ENCODE peak calls at places on chromosomes 13 and 19, in seven cellular contexts. One of them, this sample, is unnamed.

GRCh38 chr13:101838305-101838835 is 385.9 kb downstream of the ITGBL1 start:
- DNase-seq in tibial artery: no peak
- DNase-seq in K562: no peak
- DNase-seq in colonic mucosa: no peak
- DNase-seq in MG63: no peak
- DNase-seq in DND-41: no peak
- DNase-seq in thoracic aorta: no peak
- DNase-seq in this sample: peak; percentile 87

GRCh38 chr19:13010992-13011652 is 15.8 kb downstream of the NFIX start:
- DNase-seq in tibial artery: no peak
- DNase-seq in K562: no peak
- DNase-seq in colonic mucosa: no peak
- DNase-seq in MG63: no peak
- DNase-seq in DND-41: no peak
- DNase-seq in thoracic aorta: no peak
- DNase-seq in this sample: no peak

GRCh38 chr19:12065100-12065538 is 588 bp downstream of the ZNF844 start:
- DNase-seq in tibial artery: peak; percentile 36
- DNase-seq in K562: peak; percentile 17
- DNase-seq in colonic mucosa: peak; percentile 32
- DNase-seq in MG63: peak; percentile 31
- DNase-seq in DND-41: peak; percentile 42
- DNase-seq in thoracic aorta: no peak
- DNase-seq in this sample: peak; percentile 68

GRCh38 chr19:38989066-38989605 is 13.6 kb upstream of the FBXO17 start:
- DNase-seq in tibial artery: no peak
- DNase-seq in K562: peak; percentile 21
- DNase-seq in colonic mucosa: no peak
- DNase-seq in MG63: peak; percentile 39
- DNase-seq in DND-41: no peak
- DNase-seq in thoracic aorta: no peak
- DNase-seq in this sample: peak; percentile 21

GRCh38 chr13:46804391-46804815 is 7.4 kb upstream of the ESD start:
- DNase-seq in tibial artery: no peak
- DNase-seq in K562: no peak
- DNase-seq in colonic mucosa: no peak
- DNase-seq in MG63: peak; percentile 70
- DNase-seq in DND-41: no peak
- DNase-seq in thoracic aorta: no peak
- DNase-seq in this sample: peak; percentile 95

GRCh38 chr19:38063921-38064320 is 156.9 kb downstream of the SIPA1L3 start:
- DNase-seq in tibial artery: no peak
- DNase-seq in K562: no peak
- DNase-seq in colonic mucosa: no peak
- DNase-seq in MG63: no peak
- DNase-seq in DND-41: no peak
- DNase-seq in thoracic aorta: no peak
- DNase-seq in this sample: no peak

GRCh38 chr13:79775830-79776229 is 294.9 kb downstream of the NDFIP2 start:
- DNase-seq in tibial artery: peak; percentile 25
- DNase-seq in K562: peak; percentile 2
- DNase-seq in colonic mucosa: peak; percentile 61
- DNase-seq in MG63: peak; percentile 22
- DNase-seq in DND-41: no peak
- DNase-seq in thoracic aorta: no peak
- DNase-seq in this sample: peak; percentile 90

GRCh38 chr19:38970664-38971532 is 4.6 kb downstream of the FBXO17 start:
- DNase-seq in tibial artery: no peak
- DNase-seq in K562: no peak
- DNase-seq in colonic mucosa: no peak
- DNase-seq in MG63: peak; percentile 29
- DNase-seq in DND-41: no peak
- DNase-seq in thoracic aorta: no peak
- DNase-seq in this sample: peak; percentile 21

GRCh38 chr19:48636859-48637448 is at the start of gene DBP:
- DNase-seq in tibial artery: peak; percentile 63
- DNase-seq in K562: peak; percentile 46
- DNase-seq in colonic mucosa: no peak
- DNase-seq in MG63: peak; percentile 58
- DNase-seq in DND-41: no peak
- DNase-seq in thoracic aorta: no peak
- DNase-seq in this sample: no peak

DNA sequence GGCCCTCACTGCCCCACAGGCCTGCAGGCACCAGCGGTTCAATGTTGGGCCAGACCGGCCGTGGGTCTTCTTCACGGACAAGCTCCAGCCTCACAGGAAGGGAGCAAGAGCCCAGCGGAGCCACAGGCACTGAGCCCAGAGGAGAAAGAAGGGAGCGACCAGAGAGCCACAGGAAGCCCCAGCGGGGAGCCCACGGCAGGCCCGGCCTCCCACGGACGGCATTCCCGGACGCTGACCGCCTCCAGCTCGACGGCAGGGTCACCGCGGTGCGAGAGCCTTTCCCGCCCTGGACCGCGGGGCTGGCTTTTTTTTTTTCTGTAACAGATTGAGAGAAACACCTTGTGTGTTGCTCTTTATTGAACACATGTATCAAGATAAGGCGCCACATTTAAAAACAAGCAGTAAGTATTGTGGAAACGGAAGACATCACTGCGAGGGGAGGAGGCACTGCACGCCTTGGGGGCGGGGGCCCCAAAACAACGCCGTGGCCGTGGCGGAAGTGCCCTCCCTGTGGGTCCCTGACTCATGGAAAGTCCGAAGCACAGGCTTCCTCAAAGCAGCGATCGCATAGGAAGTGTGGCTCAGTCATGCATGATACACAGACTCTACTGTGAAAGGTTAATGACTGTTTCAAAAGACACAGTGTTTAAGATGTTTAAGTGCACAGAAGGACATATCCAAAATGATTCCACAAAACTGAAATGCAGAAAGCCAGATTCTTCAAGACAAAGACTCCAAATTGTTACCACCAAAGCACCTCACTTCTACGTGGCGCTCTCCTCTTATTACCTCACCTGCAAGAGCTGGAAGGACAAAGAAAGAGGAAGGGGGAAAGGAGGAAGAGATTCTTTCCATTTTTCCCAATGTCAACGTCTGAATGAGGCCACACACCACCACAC is 3.5 kb downstream of the RASA3 start:
- DNase-seq in tibial artery: peak; percentile 86
- DNase-seq in K562: peak; percentile 87
- DNase-seq in colonic mucosa: peak; percentile 67
- DNase-seq in MG63: no peak
- DNase-seq in DND-41: peak; percentile 41
- DNase-seq in thoracic aorta: peak; percentile 47
- DNase-seq in this sample: peak; percentile 90
- H3K4me3 ChIP-seq in tibial artery: peak overlapping the region; percentile 14
- H3K4me3 ChIP-seq in K562: peak overlapping the region; percentile 12
- H3K4me3 ChIP-seq in colonic mucosa: peak overlapping the region; percentile 16
- H3K4me3 ChIP-seq in MG63: no peak overlapping the region
- H3K4me3 ChIP-seq in DND-41: no peak overlapping the region
- H3K4me3 ChIP-seq in thoracic aorta: peak overlapping the region; percentile 60
- H3K4me3 ChIP-seq in this sample: peak overlapping the region; percentile 31

DNA sequence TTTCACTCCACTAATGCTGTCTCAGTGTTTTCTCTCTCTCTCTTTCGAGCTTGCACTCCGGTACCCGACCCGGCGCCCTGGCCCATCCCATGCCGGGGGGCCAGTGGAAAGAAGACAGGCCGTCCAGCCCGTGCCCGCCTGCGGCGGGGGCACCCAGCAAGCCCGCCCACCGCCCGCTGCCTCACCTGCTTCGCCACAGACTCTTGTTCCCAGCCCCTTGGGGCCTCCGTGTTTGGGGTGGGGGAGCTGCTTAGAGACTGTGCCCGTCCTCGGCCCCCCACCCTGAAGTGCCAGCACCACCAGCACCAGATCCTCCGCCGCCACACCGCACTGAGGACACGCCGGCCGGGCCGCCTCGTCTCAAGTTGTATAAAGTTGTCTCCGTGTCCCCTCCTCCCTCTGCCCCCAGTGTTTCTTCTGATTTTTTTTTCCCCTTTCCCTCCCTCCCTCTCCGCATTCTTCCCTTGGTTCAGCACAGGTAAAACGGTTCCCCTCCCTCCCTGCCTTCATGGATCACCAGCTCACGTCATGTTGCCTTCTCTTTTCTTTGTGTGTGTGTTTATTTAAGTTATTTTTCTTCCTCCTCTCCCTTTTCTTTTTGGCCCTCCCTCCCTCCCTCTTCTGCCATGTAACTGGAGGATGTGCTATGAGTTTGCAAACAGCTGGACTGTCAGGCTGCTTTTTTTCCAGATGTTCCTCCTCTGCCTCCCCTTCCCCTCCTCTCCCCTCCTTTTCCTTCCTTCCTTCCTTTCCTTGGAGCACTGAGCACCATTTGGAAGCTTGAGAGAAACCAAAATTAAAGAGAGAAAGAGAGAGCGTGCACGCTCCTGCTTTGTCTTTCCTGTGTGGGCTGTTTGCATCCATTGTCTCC is 2.1 kb downstream of the LENG9 start:
- DNase-seq in tibial artery: no peak
- DNase-seq in K562: no peak
- DNase-seq in colonic mucosa: peak; percentile 32
- DNase-seq in MG63: no peak
- DNase-seq in DND-41: no peak
- DNase-seq in thoracic aorta: no peak
- DNase-seq in this sample: peak; percentile 42
- H3K4me3 ChIP-seq in tibial artery: no peak overlapping the region
- H3K4me3 ChIP-seq in K562: no peak overlapping the region
- H3K4me3 ChIP-seq in colonic mucosa: peak overlapping the region; percentile 71
- H3K4me3 ChIP-seq in MG63: no peak overlapping the region
- H3K4me3 ChIP-seq in DND-41: no peak overlapping the region
- H3K4me3 ChIP-seq in thoracic aorta: peak overlapping the region; percentile 75
- H3K4me3 ChIP-seq in this sample: no peak overlapping the region

DNA sequence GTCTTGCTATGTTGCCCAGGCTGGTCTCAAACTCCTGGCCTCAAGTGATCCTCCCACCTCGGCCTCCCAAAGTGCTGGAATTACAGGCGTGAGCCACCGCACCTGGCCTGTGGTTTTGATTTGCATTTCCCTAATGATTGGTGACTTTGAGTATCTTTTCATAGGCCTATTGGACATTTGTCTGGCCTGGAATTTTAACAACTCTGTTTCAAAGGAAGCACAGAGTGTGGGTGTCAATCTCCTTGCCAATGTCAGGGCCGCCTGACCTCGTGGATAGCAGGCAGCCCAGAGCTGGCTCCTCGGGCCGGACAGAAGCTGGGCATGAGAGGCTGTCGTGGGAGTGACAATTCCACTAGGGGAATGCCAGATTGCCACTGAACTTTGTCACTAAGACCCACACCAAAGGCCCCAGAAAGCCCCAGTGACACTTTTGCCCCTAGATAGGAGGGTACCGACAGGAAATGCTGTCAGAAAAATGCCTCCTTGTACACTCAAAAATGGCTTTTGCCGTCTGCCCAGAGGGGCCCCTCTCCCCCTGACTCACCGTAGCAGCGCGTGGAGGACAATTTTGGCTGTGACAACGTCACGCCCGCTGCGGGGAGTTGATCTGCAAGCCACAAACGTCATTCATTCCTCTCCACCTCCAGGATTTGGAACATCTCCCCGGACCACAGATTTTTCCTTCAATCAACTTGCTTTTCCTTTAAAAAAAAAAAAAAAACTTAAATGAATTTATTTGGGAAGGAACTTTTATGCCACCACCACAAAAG is 11.7 kb upstream of the ADGRE5 start:
- DNase-seq in tibial artery: no peak
- DNase-seq in K562: peak; percentile 67
- DNase-seq in colonic mucosa: no peak
- DNase-seq in MG63: peak; percentile 24
- DNase-seq in DND-41: no peak
- DNase-seq in thoracic aorta: no peak
- DNase-seq in this sample: no peak
- H3K4me3 ChIP-seq in tibial artery: no peak overlapping the region
- H3K4me3 ChIP-seq in K562: no peak overlapping the region
- H3K4me3 ChIP-seq in colonic mucosa: no peak overlapping the region
- H3K4me3 ChIP-seq in MG63: no peak overlapping the region
- H3K4me3 ChIP-seq in DND-41: no peak overlapping the region
- H3K4me3 ChIP-seq in thoracic aorta: peak overlapping the region; percentile 61
- H3K4me3 ChIP-seq in this sample: no peak overlapping the region

GRCh38 chr19:36267061-36267845 is 52.3 kb downstream of the ZNF146 start:
- DNase-seq in tibial artery: no peak
- DNase-seq in K562: no peak
- DNase-seq in colonic mucosa: no peak
- DNase-seq in MG63: no peak
- DNase-seq in DND-41: no peak
- DNase-seq in thoracic aorta: no peak
- DNase-seq in this sample: no peak

GRCh38 chr19:36266375-36266961 is 51.6 kb downstream of the ZNF146 start:
- DNase-seq in tibial artery: no peak
- DNase-seq in K562: peak; percentile 81
- DNase-seq in colonic mucosa: no peak
- DNase-seq in MG63: no peak
- DNase-seq in DND-41: no peak
- DNase-seq in thoracic aorta: no peak
- DNase-seq in this sample: no peak

GRCh38 chr19:36265064-36265463 is 50.2 kb downstream of the ZNF146 start:
- DNase-seq in tibial artery: no peak
- DNase-seq in K562: no peak
- DNase-seq in colonic mucosa: no peak
- DNase-seq in MG63: no peak
- DNase-seq in DND-41: no peak
- DNase-seq in thoracic aorta: no peak
- DNase-seq in this sample: no peak

DNA sequence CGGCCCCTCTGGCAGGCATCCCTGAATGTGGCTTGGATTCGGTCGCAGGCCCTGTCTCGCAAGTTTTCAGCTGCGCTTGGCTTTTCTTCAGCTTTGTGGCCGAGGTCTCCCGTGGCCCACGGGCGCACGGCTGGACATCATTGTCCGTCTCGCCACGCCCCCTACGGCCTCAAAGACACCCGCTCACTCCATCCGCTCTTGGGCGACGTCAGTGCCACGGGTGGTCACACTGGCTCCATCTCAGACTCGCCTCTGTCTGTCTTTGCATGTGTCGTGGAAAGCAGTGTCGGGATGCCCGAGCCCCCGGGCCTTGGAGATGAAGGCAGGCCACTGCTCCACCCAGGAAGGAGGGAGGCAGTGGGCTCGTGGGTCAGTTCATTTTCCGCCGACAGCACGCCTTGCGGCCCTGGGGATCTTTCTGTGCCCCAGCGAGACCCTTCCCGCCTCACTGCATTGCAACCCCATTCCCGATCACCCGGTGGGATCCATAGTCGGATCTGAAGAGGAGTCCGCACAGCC is 51.0 kb downstream of the ZNF146 start:
- DNase-seq in tibial artery: no peak
- DNase-seq in K562: peak; percentile 20
- DNase-seq in colonic mucosa: no peak
- DNase-seq in MG63: no peak
- DNase-seq in DND-41: no peak
- DNase-seq in thoracic aorta: no peak
- DNase-seq in this sample: no peak
- H3K4me3 ChIP-seq in tibial artery: no peak overlapping the region
- H3K4me3 ChIP-seq in K562: peak overlapping the region; percentile 62
- H3K4me3 ChIP-seq in colonic mucosa: no peak overlapping the region
- H3K4me3 ChIP-seq in MG63: no peak overlapping the region
- H3K4me3 ChIP-seq in DND-41: no peak overlapping the region
- H3K4me3 ChIP-seq in thoracic aorta: no peak overlapping the region
- H3K4me3 ChIP-seq in this sample: no peak overlapping the region

This sample was measured in choroid plexus epithelial cell.